ENCODE peak calls at places on chromosomes 16 and 17, in seven cellular contexts. One of them, this sample, is unnamed.

GRCh38 chr16:23131436-23131835 is 17.8 kb downstream of the USP31 start:
- DNase-seq in iris pigment epithelial cell: no peak
- DNase-seq in substantia nigra: no peak
- DNase-seq in CD8-positive, alpha-beta memory T cell: no peak
- DNase-seq in ovary: no peak
- DNase-seq in RWPE1: no peak
- DNase-seq in GM12864: no peak
- DNase-seq in this sample: no peak

GRCh38 chr17:45431531-45432404 is 902 bp downstream of the ARHGAP27 start:
- DNase-seq in iris pigment epithelial cell: no peak
- DNase-seq in substantia nigra: no peak
- DNase-seq in CD8-positive, alpha-beta memory T cell: peak
- DNase-seq in ovary: peak
- DNase-seq in RWPE1: peak
- DNase-seq in GM12864: no peak
- DNase-seq in this sample: peak

GRCh38 chr17:76561799-76562268 is 22.0 kb downstream of the PRCD start:
- DNase-seq in iris pigment epithelial cell: no peak
- DNase-seq in substantia nigra: no peak
- DNase-seq in CD8-positive, alpha-beta memory T cell: no peak
- DNase-seq in ovary: no peak
- DNase-seq in RWPE1: no peak
- DNase-seq in GM12864: no peak
- DNase-seq in this sample: peak

GRCh38 chr16:6633441-6633840 is 699.2 kb upstream of the RBFOX1 start:
- DNase-seq in iris pigment epithelial cell: no peak
- DNase-seq in substantia nigra: no peak
- DNase-seq in CD8-positive, alpha-beta memory T cell: no peak
- DNase-seq in ovary: no peak
- DNase-seq in RWPE1: no peak
- DNase-seq in GM12864: no peak
- DNase-seq in this sample: no peak

GRCh38 chr17:57993471-57994365 is 5.7 kb upstream of the VEZF1 start:
- DNase-seq in iris pigment epithelial cell: no peak
- DNase-seq in substantia nigra: no peak
- DNase-seq in CD8-positive, alpha-beta memory T cell: no peak
- DNase-seq in ovary: no peak
- DNase-seq in RWPE1: no peak
- DNase-seq in GM12864: no peak
- DNase-seq in this sample: no peak

GRCh38 chr17:2064980-2065785 is 10.3 kb downstream of the HIC1 start:
- DNase-seq in iris pigment epithelial cell: peak
- DNase-seq in substantia nigra: no peak
- DNase-seq in CD8-positive, alpha-beta memory T cell: peak
- DNase-seq in ovary: peak
- DNase-seq in RWPE1: no peak
- DNase-seq in GM12864: no peak
- DNase-seq in this sample: peak

GRCh38 chr16:27460213-27460612 is 58.2 kb downstream of the IL21R start:
- DNase-seq in iris pigment epithelial cell: no peak
- DNase-seq in substantia nigra: no peak
- DNase-seq in CD8-positive, alpha-beta memory T cell: no peak
- DNase-seq in ovary: no peak
- DNase-seq in RWPE1: no peak
- DNase-seq in GM12864: no peak
- DNase-seq in this sample: no peak

GRCh38 chr17:50213026-50214015 is 11.9 kb upstream of the COL1A1 start:
- DNase-seq in iris pigment epithelial cell: peak
- DNase-seq in substantia nigra: no peak
- DNase-seq in CD8-positive, alpha-beta memory T cell: peak
- DNase-seq in ovary: peak
- DNase-seq in RWPE1: no peak
- DNase-seq in GM12864: no peak
- DNase-seq in this sample: peak

GRCh38 chr17:29155235-29155965 is 24.8 kb downstream of the MYO18A start:
- DNase-seq in iris pigment epithelial cell: peak
- DNase-seq in substantia nigra: no peak
- DNase-seq in CD8-positive, alpha-beta memory T cell: peak
- DNase-seq in ovary: no peak
- DNase-seq in RWPE1: peak
- DNase-seq in GM12864: no peak
- DNase-seq in this sample: peak

GRCh38 chr17:79937981-79938695 is 97.5 kb downstream of the TBC1D16 start:
- DNase-seq in iris pigment epithelial cell: no peak
- DNase-seq in substantia nigra: no peak
- DNase-seq in CD8-positive, alpha-beta memory T cell: no peak
- DNase-seq in ovary: peak
- DNase-seq in RWPE1: no peak
- DNase-seq in GM12864: no peak
- DNase-seq in this sample: peak

GRCh38 chr16:84207869-84208268 is 16.9 kb downstream of the ADAD2 start:
- DNase-seq in iris pigment epithelial cell: no peak
- DNase-seq in substantia nigra: no peak
- DNase-seq in CD8-positive, alpha-beta memory T cell: no peak
- DNase-seq in ovary: no peak
- DNase-seq in RWPE1: no peak
- DNase-seq in GM12864: no peak
- DNase-seq in this sample: no peak

GRCh38 chr16:81324808-81325207 is 10.0 kb downstream of the GAN start:
- DNase-seq in iris pigment epithelial cell: no peak
- DNase-seq in substantia nigra: no peak
- DNase-seq in CD8-positive, alpha-beta memory T cell: no peak
- DNase-seq in ovary: no peak
- DNase-seq in RWPE1: no peak
- DNase-seq in GM12864: no peak
- DNase-seq in this sample: peak

GRCh38 chr17:1294157-1294717 is 14.8 kb downstream of the TRARG1 start:
- DNase-seq in iris pigment epithelial cell: no peak
- DNase-seq in substantia nigra: no peak
- DNase-seq in CD8-positive, alpha-beta memory T cell: peak
- DNase-seq in ovary: no peak
- DNase-seq in RWPE1: no peak
- DNase-seq in GM12864: no peak
- DNase-seq in this sample: no peak

GRCh38 chr17:50115744-50116143 is 14.2 kb downstream of the SAMD14 start:
- DNase-seq in iris pigment epithelial cell: no peak
- DNase-seq in substantia nigra: no peak
- DNase-seq in CD8-positive, alpha-beta memory T cell: no peak
- DNase-seq in ovary: peak
- DNase-seq in RWPE1: no peak
- DNase-seq in GM12864: no peak
- DNase-seq in this sample: no peak

GRCh38 chr16:70685938-70686375 is at the start of gene MTSS2:
- DNase-seq in iris pigment epithelial cell: peak
- DNase-seq in substantia nigra: peak
- DNase-seq in CD8-positive, alpha-beta memory T cell: no peak
- DNase-seq in ovary: peak
- DNase-seq in RWPE1: peak
- DNase-seq in GM12864: no peak
- DNase-seq in this sample: peak

This sample was measured in GM23248.